ENCODE peak calls at places on chromosomes 2 and 18, in four cellular contexts. One of them, this sample, is unnamed. For H3K27me3, the result is how much of the 10 kb centered on the place peaks cover.

GRCh38 chr2:71864085-71864484 is 283.6 kb downstream of the CYP26B1 start:
- DNase-seq in WERI-Rb-1: no peak
- DNase-seq in AG04450: no peak
- DNase-seq in adrenal gland: no peak
- DNase-seq in this sample: no peak

GRCh38 chr2:109513749-109514588 is 99.8 kb downstream of the SEPTIN10 start:
- DNase-seq in WERI-Rb-1: no peak
- DNase-seq in AG04450: peak
- DNase-seq in adrenal gland: peak
- DNase-seq in this sample: no peak

GRCh38 chr2:20062615-20063545 is 11.5 kb upstream of the LAPTM4A start:
- DNase-seq in WERI-Rb-1: no peak
- DNase-seq in AG04450: peak
- DNase-seq in adrenal gland: no peak
- DNase-seq in this sample: no peak

GRCh38 chr2:127235082-127235702 is 15.1 kb upstream of the CYP27C1 start:
- DNase-seq in WERI-Rb-1: no peak
- DNase-seq in AG04450: no peak
- DNase-seq in adrenal gland: no peak
- DNase-seq in this sample: no peak

GRCh38 chr2:68643011-68643873 is at the start of gene PROKR1:
- DNase-seq in WERI-Rb-1: peak
- DNase-seq in AG04450: no peak
- DNase-seq in adrenal gland: peak
- DNase-seq in this sample: peak

GRCh38 chr2:230640540-230641011 is 72.1 kb upstream of the CAB39 start:
- DNase-seq in WERI-Rb-1: no peak
- DNase-seq in AG04450: peak
- DNase-seq in adrenal gland: no peak
- DNase-seq in this sample: no peak

GRCh38 chr2:101435011-101435862 is 39.7 kb downstream of the RFX8 start:
- DNase-seq in WERI-Rb-1: no peak
- DNase-seq in AG04450: no peak
- DNase-seq in adrenal gland: no peak
- DNase-seq in this sample: peak

GRCh38 chr2:207503234-207503633 is 26.5 kb upstream of the CREB1 start:
- DNase-seq in WERI-Rb-1: no peak
- DNase-seq in AG04450: no peak
- DNase-seq in adrenal gland: no peak
- DNase-seq in this sample: no peak

GRCh38 chr2:28137221-28137620 is 246.7 kb downstream of the BABAM2 start:
- DNase-seq in WERI-Rb-1: no peak
- DNase-seq in AG04450: peak
- DNase-seq in adrenal gland: peak
- DNase-seq in this sample: no peak

GRCh38 chr18:26992920-26993319 is 127.4 kb upstream of the AQP4 start:
- DNase-seq in WERI-Rb-1: no peak
- DNase-seq in AG04450: no peak
- DNase-seq in adrenal gland: no peak
- DNase-seq in this sample: no peak

GRCh38 chr2:3270095-3270478 is 107.5 kb downstream of the EIPR1 start:
- DNase-seq in WERI-Rb-1: no peak
- DNase-seq in AG04450: no peak
- DNase-seq in adrenal gland: no peak
- DNase-seq in this sample: no peak

GRCh38 chr2:97670471-97670870 is 958 bp downstream of the C2orf92 start:
- DNase-seq in WERI-Rb-1: no peak
- DNase-seq in AG04450: no peak
- DNase-seq in adrenal gland: no peak
- DNase-seq in this sample: no peak

GRCh38 chr2:164008752-164009151 is 272.9 kb upstream of the FIGN start:
- DNase-seq in WERI-Rb-1: no peak
- DNase-seq in AG04450: no peak
- DNase-seq in adrenal gland: no peak
- DNase-seq in this sample: no peak

GRCh38 chr18:80009661-80010550 is 21.5 kb upstream of the TXNL4A start:
- DNase-seq in WERI-Rb-1: no peak
- DNase-seq in AG04450: peak
- DNase-seq in adrenal gland: peak
- DNase-seq in this sample: no peak

GRCh38 chr2:59151805-59152204 is 910.7 kb upstream of the FANCL start:
- DNase-seq in WERI-Rb-1: no peak
- DNase-seq in AG04450: no peak
- DNase-seq in adrenal gland: no peak
- DNase-seq in this sample: no peak

GRCh38 chr2:144426355-144426754 is 93.6 kb downstream of the ZEB2 start:
- DNase-seq in WERI-Rb-1: no peak
- DNase-seq in AG04450: no peak
- DNase-seq in adrenal gland: no peak
- DNase-seq in this sample: no peak

GRCh38 chr2:217954051-217954450 is 48.7 kb downstream of the TNS1 start:
- DNase-seq in WERI-Rb-1: no peak
- DNase-seq in AG04450: no peak
- DNase-seq in adrenal gland: no peak
- DNase-seq in this sample: no peak

GRCh38 chr18:12411456-12411855 is 3.7 kb downstream of the PRELID3A start:
- DNase-seq in WERI-Rb-1: no peak
- DNase-seq in AG04450: no peak
- DNase-seq in adrenal gland: no peak
- DNase-seq in this sample: no peak

GRCh38 chr2:216574046-216574445 is 59.2 kb upstream of the IGFBP2 start:
- DNase-seq in WERI-Rb-1: peak
- DNase-seq in AG04450: no peak
- DNase-seq in adrenal gland: no peak
- DNase-seq in this sample: no peak

GRCh38 chr2:8754056-8754790 is 72.4 kb downstream of the ID2 start:
- DNase-seq in WERI-Rb-1: no peak
- DNase-seq in AG04450: no peak
- DNase-seq in adrenal gland: no peak
- DNase-seq in this sample: no peak

DNA sequence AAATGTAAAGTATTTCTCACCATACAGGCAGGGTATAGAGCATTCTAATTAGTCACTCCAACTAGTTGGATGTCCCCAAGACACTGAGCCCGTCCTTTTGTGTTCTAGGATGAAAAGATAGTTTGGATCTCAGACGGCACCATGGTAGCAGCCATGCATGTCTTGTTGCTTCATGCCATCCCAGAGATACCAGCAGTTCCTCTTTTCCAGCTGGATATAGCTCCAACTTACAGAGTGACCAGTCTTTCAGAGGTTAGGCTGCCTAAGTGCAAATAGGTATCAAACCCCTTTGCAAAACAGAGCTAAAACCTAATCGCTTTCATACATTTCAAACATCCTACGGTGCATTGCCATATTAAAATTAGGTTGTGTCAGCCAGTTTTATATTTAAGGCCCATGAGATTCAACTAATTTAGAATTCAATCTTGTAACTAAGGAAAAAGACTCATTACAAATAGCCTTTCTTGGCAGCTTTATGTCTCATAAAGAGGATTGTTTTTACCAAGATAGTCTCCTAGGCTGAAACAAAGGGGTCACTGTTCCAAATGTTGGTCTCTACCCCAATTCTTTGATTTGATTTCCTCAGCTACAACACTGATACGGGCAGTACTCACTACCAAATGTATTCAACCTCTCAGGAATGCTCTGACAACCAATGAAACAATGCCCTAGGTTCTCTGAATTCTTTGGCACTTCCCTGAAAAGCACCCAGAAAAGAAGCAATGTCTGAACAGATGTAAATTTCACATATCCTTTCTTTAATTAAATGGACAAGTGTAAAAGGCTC is 275.5 kb downstream of the MTX2 start:
- DNase-seq in WERI-Rb-1: no peak
- DNase-seq in AG04450: no peak
- DNase-seq in adrenal gland: no peak
- DNase-seq in this sample: no peak
- H3K27me3 ChIP-seq in WERI-Rb-1: under half
- H3K27me3 ChIP-seq in AG04450: under half
- H3K27me3 ChIP-seq in adrenal gland: under half
- H3K27me3 ChIP-seq in this sample: under half

GRCh38 chr2:199680482-199680881 is 170.5 kb downstream of the FTCDNL1 start:
- DNase-seq in WERI-Rb-1: no peak
- DNase-seq in AG04450: no peak
- DNase-seq in adrenal gland: no peak
- DNase-seq in this sample: no peak

GRCh38 chr2:199684832-199685231 is 166.2 kb downstream of the FTCDNL1 start:
- DNase-seq in WERI-Rb-1: no peak
- DNase-seq in AG04450: no peak
- DNase-seq in adrenal gland: no peak
- DNase-seq in this sample: no peak

GRCh38 chr2:199685669-199686068 is 165.3 kb downstream of the FTCDNL1 start:
- DNase-seq in WERI-Rb-1: no peak
- DNase-seq in AG04450: no peak
- DNase-seq in adrenal gland: no peak
- DNase-seq in this sample: no peak

GRCh38 chr2:199682001-199682400 is 169.0 kb downstream of the FTCDNL1 start:
- DNase-seq in WERI-Rb-1: no peak
- DNase-seq in AG04450: no peak
- DNase-seq in adrenal gland: no peak
- DNase-seq in this sample: no peak

GRCh38 chr2:199684168-199684567 is 166.8 kb downstream of the FTCDNL1 start:
- DNase-seq in WERI-Rb-1: no peak
- DNase-seq in AG04450: no peak
- DNase-seq in adrenal gland: no peak
- DNase-seq in this sample: no peak
- H3K4me3 ChIP-seq in WERI-Rb-1: no peak
- H3K4me3 ChIP-seq in AG04450: no peak
- H3K4me3 ChIP-seq in adrenal gland: no peak
- H3K4me3 ChIP-seq in this sample: no peak

DNA sequence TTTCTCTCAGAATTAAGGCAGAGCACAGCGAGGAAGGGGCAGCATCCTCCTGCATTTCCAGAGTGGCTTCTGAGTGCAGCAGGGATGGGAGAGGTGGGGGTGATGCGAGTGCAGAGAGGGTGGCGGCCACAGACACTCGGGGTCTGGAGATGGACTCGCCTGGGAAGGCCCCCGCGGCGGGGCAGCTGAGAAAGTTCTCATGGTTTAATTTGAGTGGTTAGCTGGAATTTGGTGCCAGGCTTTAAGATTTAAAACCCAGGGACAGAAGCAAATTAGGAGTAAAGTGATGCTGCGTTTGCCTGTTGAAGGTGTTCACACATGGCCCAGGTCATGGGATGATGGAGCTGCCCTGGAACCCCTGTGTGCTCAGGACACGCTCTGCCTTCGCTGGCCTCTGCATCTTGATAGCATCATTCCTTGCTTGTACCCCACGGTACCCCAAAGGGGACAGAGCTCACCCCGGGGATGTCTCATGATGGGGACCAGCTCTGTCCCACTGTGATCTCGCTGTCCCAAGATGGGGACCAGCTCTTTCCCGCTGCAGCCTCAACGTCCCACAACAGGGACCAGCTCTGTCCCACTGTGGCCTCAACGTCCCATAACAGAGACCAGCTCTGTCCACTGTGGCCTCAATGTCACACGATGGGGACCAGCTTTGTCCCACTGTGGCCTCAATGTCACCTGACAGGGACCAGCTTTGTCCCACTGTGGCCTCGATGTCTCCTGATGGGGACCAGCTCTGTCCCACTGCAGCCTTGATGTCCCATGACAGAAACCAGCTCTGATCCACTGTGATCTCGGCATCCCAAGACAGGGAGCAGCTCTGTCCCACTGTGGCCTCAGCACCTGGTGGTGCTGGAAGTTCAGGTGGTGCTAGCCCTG is 27.5 kb downstream of the TMEM18 start:
- DNase-seq in WERI-Rb-1: no peak
- DNase-seq in AG04450: no peak
- DNase-seq in adrenal gland: no peak
- DNase-seq in this sample: no peak
- H3K27me3 ChIP-seq in WERI-Rb-1: under half
- H3K27me3 ChIP-seq in AG04450: under half
- H3K27me3 ChIP-seq in adrenal gland: under half
- H3K27me3 ChIP-seq in this sample: under half

GRCh38 chr18:63095768-63096167 is 223.8 kb downstream of the BCL2 start:
- DNase-seq in WERI-Rb-1: no peak
- DNase-seq in AG04450: no peak
- DNase-seq in adrenal gland: no peak
- DNase-seq in this sample: no peak
- H3K4me3 ChIP-seq in WERI-Rb-1: no peak
- H3K4me3 ChIP-seq in AG04450: no peak
- H3K4me3 ChIP-seq in adrenal gland: no peak
- H3K4me3 ChIP-seq in this sample: no peak

This sample was measured in H7.